ENCODE peak calls at places on chromosomes 11 and 22, in eight cellular contexts. Q is heart right ventricle, A is endothelial cell, R is foreskin fibroblast, C is HFFc6, L is right lobe of liver, S is Calu3, B is colonic mucosa. T is an unnamed sample.

GRCh38 chr22:21640810-21641209 is 1.3 kb upstream of the SDF2L1 start:
- DNase-seq in Q (no peak), A (no peak), R (no peak), C (no peak), L (no peak), S (no peak), B (no peak), T (no peak)

GRCh38 chr11:11620251-11620965 is 1.4 kb downstream of the GALNT18 start:
- DNase-seq in Q (peak), A (peak), R (peak), C (no peak), L (peak), S (peak), B (peak), T (peak)

GRCh38 chr22:41902932-41903421 is 11.9 kb downstream of the SHISA8 start:
- DNase-seq in Q (peak), A (no peak), R (no peak), C (no peak), L (peak), S (no peak), B (no peak), T (no peak)

GRCh38 chr22:44625981-44626687 is 75.9 kb upstream of the PRR5 start:
- DNase-seq in Q (peak), A (peak), R (peak), C (peak), L (peak), S (peak), B (peak), T (peak)

GRCh38 chr11:109059402-109059801 is 362.6 kb upstream of the C11orf87 start:
- DNase-seq in Q (no peak), A (no peak), R (no peak), C (no peak), L (no peak), S (no peak), B (no peak), T (no peak)

GRCh38 chr22:17358394-17358793 is 10.9 kb upstream of the CECR2 start:
- DNase-seq in Q (no peak), A (no peak), R (no peak), C (no peak), L (no peak), S (no peak), B (no peak), T (no peak)

GRCh38 chr11:43952401-43953342 is 10.2 kb downstream of the C11orf96 start:
- DNase-seq in Q (no peak), A (no peak), R (no peak), C (no peak), L (no peak), S (no peak), B (no peak), T (no peak)

GRCh38 chr11:63991558-63991957 is 5.3 kb downstream of the OTUB1 start:
- DNase-seq in Q (no peak), A (no peak), R (no peak), C (no peak), L (no peak), S (no peak), B (no peak), T (no peak)

GRCh38 chr11:23555085-23555484 is 694.8 kb upstream of the CCDC179 start:
- DNase-seq in Q (no peak), A (no peak), R (peak), C (peak), L (no peak), S (no peak), B (no peak), T (no peak)

GRCh38 chr22:35630387-35630793 is 13.3 kb upstream of the MB start:
- DNase-seq in Q (no peak), A (no peak), R (peak), C (peak), L (no peak), S (no peak), B (no peak), T (no peak)

GRCh38 chr11:62345862-62346261 is 8.6 kb downstream of the ASRGL1 start:
- DNase-seq in Q (no peak), A (no peak), R (no peak), C (no peak), L (no peak), S (no peak), B (peak), T (no peak)

GRCh38 chr11:65436412-65437032 is 13.9 kb downstream of the NEAT1 start:
- DNase-seq in Q (no peak), A (no peak), R (peak), C (no peak), L (peak), S (no peak), B (peak), T (no peak)

GRCh38 chr22:29195964-29196666 is 9.6 kb upstream of the EMID1 start:
- DNase-seq in Q (no peak), A (no peak), R (no peak), C (no peak), L (peak), S (no peak), B (no peak), T (peak)

GRCh38 chr11:47904808-47905207 is 56.7 kb upstream of the NUP160 start:
- DNase-seq in Q (no peak), A (no peak), R (no peak), C (no peak), L (no peak), S (no peak), B (no peak), T (no peak)

GRCh38 chr22:49013707-49014106 is 814.0 kb downstream of the BRD1 start:
- DNase-seq in Q (no peak), A (no peak), R (no peak), C (no peak), L (peak), S (no peak), B (no peak), T (no peak)

GRCh38 chr11:1292644-1293618 is 16.5 kb downstream of the TOLLIP start:
- DNase-seq in Q (no peak), A (no peak), R (no peak), C (no peak), L (no peak), S (no peak), B (no peak), T (no peak)

GRCh38 chr11:72814139-72814830 is at the start of gene ATG16L2:
- DNase-seq in Q (peak), A (peak), R (peak), C (peak), L (peak), S (peak), B (peak), T (peak)
- TF ChIP-seq CTCF in Q (peak), A (peak), R (no peak), C (peak), L (peak), S (no peak), B (no peak), T (peak)

DNA sequence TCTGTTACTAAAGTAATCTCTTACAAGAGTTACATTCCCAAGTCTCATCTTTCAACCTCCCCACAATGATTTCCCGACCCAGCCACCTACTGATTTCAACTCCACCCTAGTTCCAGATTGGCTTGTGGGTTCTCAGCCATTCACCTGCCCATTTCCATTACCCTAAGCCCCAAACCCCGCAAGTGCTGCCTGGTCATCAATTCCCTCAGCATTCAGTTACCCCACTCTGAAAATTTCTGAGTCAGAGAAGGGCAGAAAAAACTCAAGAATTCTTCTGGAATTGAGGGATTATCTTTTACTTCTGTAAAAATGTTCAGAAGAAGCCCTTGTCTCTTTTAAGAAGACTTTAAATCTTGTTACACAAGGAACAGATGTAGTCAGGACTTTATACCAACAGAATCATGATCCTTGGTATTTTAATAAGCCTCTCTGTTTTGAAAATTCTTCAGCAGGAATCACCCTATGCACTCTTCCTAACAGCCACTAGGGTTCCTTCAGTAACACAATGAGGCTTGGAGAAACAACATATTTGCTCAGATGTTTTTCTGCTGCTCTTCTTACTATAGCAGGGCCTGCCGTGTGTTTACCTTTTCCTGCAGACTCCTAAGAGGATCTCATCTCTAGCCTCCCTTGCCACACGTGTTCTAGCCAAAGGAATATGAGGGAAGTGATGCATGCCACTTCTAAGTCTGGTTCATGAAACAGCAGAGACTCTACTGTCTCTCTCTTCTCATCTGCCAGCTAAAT is 29.2 kb upstream of the PAMR1 start:
- DNase-seq in Q (no peak), A (no peak), R (peak), C (peak), L (no peak), S (no peak), B (no peak), T (no peak)
- TF ChIP-seq CTCF in Q (no peak), A (peak), R (peak), C (peak), L (no peak), S (no peak), B (no peak), T (no peak)

DNA sequence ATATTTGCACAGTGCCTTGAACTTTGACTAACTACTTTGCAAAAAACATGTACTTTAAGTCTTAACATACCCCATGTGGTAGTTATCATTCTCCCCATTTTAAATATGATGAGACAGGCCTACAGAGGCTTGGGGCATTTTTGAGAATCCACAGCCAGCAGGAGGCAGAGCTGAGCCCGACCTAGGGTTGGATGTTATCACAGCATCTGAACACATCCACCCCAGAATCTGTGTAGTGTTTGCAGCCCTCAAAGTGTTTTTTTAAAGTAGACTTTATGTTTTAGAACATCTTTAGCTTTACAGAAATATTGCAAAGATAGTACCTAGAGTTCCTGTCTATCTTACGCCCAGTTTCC is 17.6 kb downstream of the OTOG start:
- DNase-seq in Q (no peak), A (no peak), R (no peak), C (no peak), L (no peak), S (no peak), B (peak), T (no peak)
- TF ChIP-seq CTCF in Q (no peak), A (peak), R (no peak), C (peak), L (no peak), S (peak), B (no peak), T (no peak)

DNA sequence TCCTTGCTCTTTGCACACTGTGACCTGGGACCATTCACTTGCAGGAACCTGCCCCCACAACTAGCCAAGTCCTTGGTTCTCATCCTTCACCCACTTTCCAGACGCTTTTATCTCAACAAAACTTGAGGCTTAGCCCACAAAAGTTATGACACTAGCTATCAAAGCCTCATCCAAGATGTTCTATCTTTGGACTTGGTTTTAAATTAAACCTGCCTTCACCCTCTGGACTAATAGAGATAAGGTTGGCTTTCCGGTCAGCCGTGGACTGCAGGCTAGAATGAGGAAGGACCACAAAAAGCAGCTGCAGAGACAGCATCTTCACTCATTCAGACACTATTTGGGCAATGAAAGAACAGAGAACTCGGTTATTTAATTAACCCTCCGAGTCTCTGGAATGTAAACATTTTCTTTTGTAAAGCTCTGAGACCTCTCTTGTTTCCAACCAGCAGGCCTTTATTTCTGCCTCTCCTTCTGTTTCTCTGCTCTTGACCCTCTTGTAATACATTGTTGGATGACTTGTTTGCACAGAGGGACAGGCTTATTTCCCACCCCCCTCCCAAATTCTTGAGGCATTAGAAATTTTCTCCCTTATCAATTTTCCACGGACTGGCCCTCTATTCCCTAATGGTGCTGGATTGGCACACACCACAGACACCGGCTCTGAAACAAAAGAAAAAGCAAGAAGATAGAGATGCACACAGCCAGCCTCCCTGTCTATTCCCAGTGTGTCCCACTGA is 41.4 kb downstream of the ARL14EP start:
- DNase-seq in Q (no peak), A (no peak), R (no peak), C (no peak), L (no peak), S (no peak), B (no peak), T (no peak)
- TF ChIP-seq CTCF in Q (no peak), A (no peak), R (no peak), C (no peak), L (no peak), S (no peak), B (no peak), T (no peak)

DNA sequence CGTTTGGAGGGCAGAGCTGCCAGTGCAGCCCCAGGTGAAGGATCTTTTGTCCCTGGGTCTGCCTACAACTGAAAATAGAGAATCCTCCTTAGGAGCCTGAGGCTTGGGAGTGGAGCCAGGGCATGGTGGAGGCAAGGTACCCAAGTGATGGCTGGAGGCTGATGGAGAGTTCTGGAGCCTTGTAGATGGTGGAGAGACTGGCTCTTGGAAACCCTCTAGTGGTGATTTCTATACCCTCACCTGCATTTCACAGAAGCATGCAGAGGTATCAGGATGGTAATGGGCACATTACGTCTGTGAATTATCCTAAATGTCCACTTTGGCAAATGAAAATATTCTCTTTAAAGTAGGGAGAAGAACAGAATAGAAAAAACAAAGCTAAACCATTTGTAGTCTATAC is 44.4 kb downstream of the INSC start:
- DNase-seq in Q (no peak), A (peak), R (peak), C (peak), L (no peak), S (peak), B (peak), T (peak)
- TF ChIP-seq CTCF in Q (no peak), A (peak), R (peak), C (peak), L (peak), S (peak), B (peak), T (no peak)

GRCh38 chr22:32777997-32778396 is 23.5 kb upstream of the TIMP3 start:
- DNase-seq in Q (no peak), A (no peak), R (no peak), C (no peak), L (no peak), S (no peak), B (no peak), T (no peak)

GRCh38 chr22:32771761-32772160 is 29.7 kb upstream of the TIMP3 start:
- DNase-seq in Q (no peak), A (no peak), R (no peak), C (no peak), L (no peak), S (no peak), B (no peak), T (no peak)

GRCh38 chr22:32776397-32776796 is 25.1 kb upstream of the TIMP3 start:
- DNase-seq in Q (no peak), A (no peak), R (no peak), C (no peak), L (no peak), S (no peak), B (no peak), T (no peak)

GRCh38 chr22:32776800-32777199 is 24.7 kb upstream of the TIMP3 start:
- DNase-seq in Q (no peak), A (no peak), R (peak), C (no peak), L (no peak), S (no peak), B (no peak), T (no peak)

DNA sequence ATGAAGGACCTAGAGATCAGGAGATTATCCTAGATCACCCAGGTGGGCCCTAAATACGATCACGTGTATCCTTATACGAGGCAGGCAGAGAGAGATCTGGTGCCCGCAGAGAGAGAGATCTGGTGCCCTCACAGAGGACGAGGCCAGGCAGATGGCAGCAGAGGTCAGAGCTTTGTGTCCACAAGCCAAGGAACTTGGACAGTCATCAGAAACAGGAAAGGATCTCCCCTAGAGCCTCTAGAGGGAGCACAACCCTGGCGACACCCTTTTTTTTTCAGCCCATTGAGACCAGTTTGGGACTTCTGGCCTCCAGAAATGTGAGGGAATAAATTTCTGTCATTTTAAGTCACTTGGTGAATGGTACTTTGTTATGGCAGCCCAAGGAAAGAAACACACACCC is 25.5 kb upstream of the TIMP3 start:
- DNase-seq in Q (no peak), A (no peak), R (no peak), C (no peak), L (peak), S (no peak), B (no peak), T (no peak)
- TF ChIP-seq CTCF in Q (no peak), A (no peak), R (peak), C (peak), L (peak), S (peak), B (peak), T (no peak)